ENCODE peak calls at places on chromosomes 12 and 14, in four cellular contexts. G is H9, E is trophoblast cell, L is Karpas-422. N is an unnamed sample.

GRCh38 chr14:89720741-89721315 is 233.7 kb downstream of the EFCAB11 start:
- DNase-seq in E (no peak), G (peak), L (peak), N (no peak)

GRCh38 chr12:88339254-88339949 is 197.3 kb downstream of the TMTC3 start:
- DNase-seq in E (no peak), G (no peak), L (no peak), N (no peak)

GRCh38 chr12:49678711-49679110 is 28.5 kb downstream of the FMNL3 start:
- DNase-seq in G (no peak), E (no peak), L (no peak), N (no peak)

GRCh38 chr14:35480119-35480769 is 53.7 kb upstream of the INSM2 start:
- DNase-seq in G (no peak), L (no peak), E (no peak), N (no peak)

GRCh38 chr14:52790011-52790755 is 1.2 kb downstream of the GNPNAT1 start:
- DNase-seq in E (no peak), G (no peak), L (peak), N (peak)

GRCh38 chr12:76259071-76259470 is 89.1 kb downstream of the BBS10 start:
- DNase-seq in E (no peak), G (no peak), L (no peak), N (peak)

GRCh38 chr12:48104531-48104930 is 1.3 kb downstream of the SENP1 start:
- DNase-seq in E (peak), L (peak), G (no peak), N (no peak)

GRCh38 chr14:77707724-77708408 is at the start of the genes ALKBH1 and SLIRP:
- DNase-seq in E (peak), G (peak), L (peak), N (peak)

GRCh38 chr12:56160160-56160763 is 2.1 kb downstream of the MYL6 start:
- DNase-seq in G (no peak), E (peak), L (no peak), N (no peak)

GRCh38 chr12:105289114-105289904 is 41.2 kb upstream of the C12orf75 start:
- DNase-seq in G (no peak), E (no peak), L (no peak), N (no peak)
- H2AFZ ChIP-seq in G (no peak), E (no peak), L (no peak), N (no peak)

DNA sequence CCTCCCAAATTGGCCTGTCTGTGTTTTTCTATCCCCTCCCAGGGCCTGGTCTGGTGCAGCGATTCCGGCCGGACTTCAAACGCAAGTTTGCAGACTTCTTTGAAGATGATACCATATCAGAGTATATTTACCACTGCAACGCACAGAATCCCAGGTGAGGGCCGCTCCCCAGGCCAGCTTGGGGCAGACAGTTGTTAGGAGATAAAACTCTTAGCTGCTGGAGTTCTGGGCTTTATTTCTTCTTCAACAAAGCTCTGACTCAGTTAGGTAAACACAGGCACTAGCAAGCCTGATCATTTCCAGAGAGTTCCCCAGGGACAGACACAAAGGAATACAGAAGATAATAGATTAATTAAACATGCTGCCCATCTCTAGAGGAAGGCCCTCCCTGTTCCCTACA is 8.3 kb downstream of the ABHD4 start:
- DNase-seq in L (no peak), E (no peak), G (no peak), N (no peak)
- H2AFZ ChIP-seq in L (no peak), E (no peak), G (no peak), N (no peak)

GRCh38 chr14:103507751-103508150 is 14.9 kb downstream of the CKB start:
- DNase-seq in G (no peak), E (no peak), L (no peak), N (no peak)
- H2AFZ ChIP-seq in G (no peak), E (no peak), L (no peak), N (no peak)

DNA sequence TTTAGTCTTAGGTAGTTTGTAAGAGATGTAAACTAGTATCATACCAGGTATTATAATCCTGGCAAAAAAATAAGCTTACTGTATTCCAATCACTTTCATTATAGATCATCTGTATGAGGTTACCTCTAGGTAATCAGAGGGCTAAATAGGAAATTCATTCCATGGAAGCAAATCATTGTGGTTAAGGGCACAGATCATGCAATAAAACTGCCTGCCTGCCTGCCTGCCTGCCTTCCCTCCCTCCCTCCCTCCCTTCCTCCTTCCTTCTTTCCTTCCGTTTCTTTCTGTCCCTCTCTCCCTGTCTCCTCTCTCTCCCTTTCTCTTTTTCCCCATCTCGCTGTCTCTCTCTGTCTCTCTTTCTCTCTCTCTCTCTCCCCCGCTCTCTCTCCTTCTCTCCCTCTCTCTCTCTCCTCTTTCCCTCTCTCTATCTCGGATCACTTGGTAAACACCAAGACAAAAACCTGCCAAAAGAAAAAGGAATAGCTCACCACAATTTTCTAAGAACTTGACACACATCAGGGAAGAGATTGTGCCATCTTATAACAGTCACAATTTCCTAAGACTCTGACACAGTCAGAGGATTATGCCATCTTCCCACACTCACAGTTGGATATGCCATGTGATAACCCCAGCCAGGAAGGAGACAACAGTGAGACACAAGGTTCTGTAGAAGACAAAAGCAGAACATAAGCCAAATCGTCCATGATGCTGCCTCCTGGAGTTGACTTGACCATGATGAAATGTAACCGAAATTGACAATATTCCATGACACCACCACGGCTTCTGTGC is 3.0 kb upstream of the CLEC9A start:
- DNase-seq in G (no peak), E (peak), L (no peak), N (no peak)
- H2AFZ ChIP-seq in G (no peak), E (no peak), L (no peak), N (no peak)

DNA sequence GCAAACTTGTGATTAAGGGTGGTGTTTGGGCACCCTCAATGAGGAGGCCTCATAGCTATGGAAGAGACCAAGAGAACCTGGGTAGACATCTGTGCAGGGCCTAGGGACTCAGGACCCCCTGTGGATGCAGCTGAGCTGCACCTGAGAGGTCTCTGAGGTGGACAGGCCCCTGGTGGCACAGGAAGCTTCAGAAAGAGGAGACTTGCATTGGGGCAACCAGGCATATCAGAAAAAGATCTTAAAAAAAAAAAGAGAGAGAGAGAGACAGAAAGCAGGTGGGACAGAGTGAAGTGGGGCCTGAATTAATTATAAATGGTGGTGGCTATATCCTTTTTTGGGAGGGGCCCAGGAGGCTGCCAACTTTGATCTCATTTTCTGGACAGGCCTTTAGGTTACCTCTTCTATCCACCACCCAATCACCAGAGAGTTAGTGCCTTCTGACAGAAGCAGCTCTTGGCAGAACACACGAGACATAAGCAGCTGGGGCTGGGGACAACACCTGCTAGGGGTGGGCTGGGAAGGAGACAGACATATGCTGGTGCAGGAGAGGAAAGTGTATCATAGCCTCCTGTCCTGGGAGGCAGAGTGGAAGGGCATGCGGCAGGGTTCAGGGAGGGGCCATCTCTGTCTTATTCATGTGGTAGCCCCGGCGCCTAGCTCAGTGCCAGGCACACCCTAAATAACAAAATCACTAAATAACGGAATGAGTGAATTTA is 46.6 kb upstream of the ATP23 start:
- DNase-seq in E (no peak), L (no peak), G (no peak), N (no peak)
- H2AFZ ChIP-seq in E (no peak), L (no peak), G (no peak), N (no peak)

DNA sequence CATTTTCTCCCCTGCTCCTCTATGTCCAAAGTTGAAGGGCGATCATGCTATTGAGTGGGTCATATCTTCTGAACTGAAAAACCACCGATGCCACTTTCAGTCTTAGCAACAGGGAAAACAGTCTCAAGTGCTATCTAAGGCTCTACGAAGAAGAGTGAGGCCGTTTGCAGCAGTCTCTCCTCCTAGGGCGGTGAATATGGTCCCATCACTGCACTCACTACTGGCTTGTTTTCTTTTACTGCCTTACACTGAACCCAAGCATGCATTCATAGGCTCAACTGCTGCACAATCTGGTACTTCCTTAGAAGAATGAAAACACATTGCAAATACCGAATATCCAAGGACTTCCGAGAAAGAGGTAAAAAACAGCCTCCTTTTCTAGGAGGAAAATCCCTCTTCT is 92.1 kb downstream of the DNAH10 start:
- DNase-seq in G (no peak), L (no peak), E (no peak), N (no peak)
- H2AFZ ChIP-seq in G (no peak), L (no peak), E (no peak), N (no peak)

GRCh38 chr12:85805654-85806053 is 30.6 kb downstream of the RASSF9 start:
- DNase-seq in L (no peak), E (no peak), G (no peak), N (no peak)

GRCh38 chr12:85803923-85804322 is 32.3 kb downstream of the RASSF9 start:
- DNase-seq in L (no peak), G (no peak), E (no peak), N (no peak)

GRCh38 chr12:85803231-85803630 is 33.0 kb downstream of the RASSF9 start:
- DNase-seq in L (no peak), G (no peak), E (no peak), N (no peak)

GRCh38 chr12:85807681-85808228 is 28.5 kb downstream of the RASSF9 start:
- DNase-seq in L (no peak), E (no peak), G (no peak), N (no peak)

DNA sequence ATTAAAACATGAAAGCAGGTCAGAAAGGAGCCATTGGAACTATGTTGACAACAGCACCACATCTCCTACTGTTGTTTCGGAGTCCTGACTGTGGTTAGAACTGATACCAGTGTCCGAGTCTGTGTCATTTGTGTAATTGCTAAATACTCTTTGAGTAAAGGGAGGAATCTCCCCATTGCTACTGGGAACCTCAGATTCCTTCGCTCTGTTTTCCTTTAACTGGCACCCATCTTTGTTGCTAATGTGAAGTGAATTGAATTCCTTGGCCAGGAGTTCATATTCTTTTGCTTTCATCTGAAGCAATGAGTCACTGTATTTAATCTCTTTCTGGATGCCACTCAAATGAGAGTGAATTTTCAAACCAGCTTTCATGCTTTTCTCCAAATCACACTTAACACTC is 31.5 kb downstream of the RASSF9 start:
- DNase-seq in G (no peak), E (no peak), L (no peak), N (no peak)
- H2AFZ ChIP-seq in G (no peak), E (no peak), L (no peak), N (no peak)

GRCh38 chr14:74713395-74713735 is 421 bp downstream of the FCF1 start:
- DNase-seq in G (no peak), E (no peak), L (no peak), N (no peak)
- H2AFZ ChIP-seq in G (no peak), E (no peak), L (peak), N (peak)

GRCh38 chr12:64951944-64952343 is 127.5 kb downstream of the TBC1D30 start:
- DNase-seq in G (no peak), E (no peak), L (no peak), N (no peak)
- H2AFZ ChIP-seq in G (no peak), E (no peak), L (no peak), N (no peak)

GRCh38 chr12:83767723-83768122 is 1081.0 kb downstream of the TMTC2 start:
- DNase-seq in E (no peak), L (no peak), G (no peak), N (no peak)

GRCh38 chr12:83758889-83759631 is 1072.4 kb downstream of the TMTC2 start:
- DNase-seq in L (no peak), G (no peak), E (no peak), N (no peak)

GRCh38 chr12:83759906-83760305 is 1073.2 kb downstream of the TMTC2 start:
- DNase-seq in E (no peak), G (no peak), L (no peak), N (no peak)

GRCh38 chr12:83763425-83763824 is 1076.7 kb downstream of the TMTC2 start:
- DNase-seq in L (no peak), G (no peak), E (no peak), N (no peak)
- H2AFZ ChIP-seq in L (no peak), G (no peak), E (no peak), N (no peak)